ENCODE peak calls at places on chromosome X, in seven cellular contexts. One of them, this sample, is unnamed.

GRCh38 chrX:68916891-68917290 is 88.1 kb downstream of the EFNB1 start:
- DNase-seq in lung: no peak
- DNase-seq in cardiac fibroblast: no peak
- DNase-seq in AG04450: no peak
- DNase-seq in lower lobe of right lung: no peak
- DNase-seq in astrocyte of the spinal cord: no peak
- DNase-seq in tibial artery: no peak
- DNase-seq in this sample: no peak

GRCh38 chrX:119690921-119691716 is 1.8 kb downstream of the SEPTIN6 start:
- DNase-seq in lung: no peak
- DNase-seq in cardiac fibroblast: peak; percentile 69
- DNase-seq in AG04450: no peak
- DNase-seq in lower lobe of right lung: no peak
- DNase-seq in astrocyte of the spinal cord: no peak
- DNase-seq in tibial artery: no peak
- DNase-seq in this sample: peak; percentile 24

GRCh38 chrX:105515561-105515960 is 295.1 kb upstream of the TEX13A start:
- DNase-seq in lung: no peak
- DNase-seq in cardiac fibroblast: peak; percentile 5
- DNase-seq in AG04450: no peak
- DNase-seq in lower lobe of right lung: no peak
- DNase-seq in astrocyte of the spinal cord: no peak
- DNase-seq in tibial artery: no peak
- DNase-seq in this sample: peak; percentile 4

GRCh38 chrX:16826207-16826606 is 39.9 kb downstream of the TXLNG start:
- DNase-seq in lung: no peak
- DNase-seq in cardiac fibroblast: peak; percentile 67
- DNase-seq in AG04450: no peak
- DNase-seq in lower lobe of right lung: no peak
- DNase-seq in astrocyte of the spinal cord: peak; percentile 63
- DNase-seq in tibial artery: no peak
- DNase-seq in this sample: no peak

GRCh38 chrX:46737041-46737440 is 21.9 kb downstream of the SLC9A7 start:
- DNase-seq in lung: no peak
- DNase-seq in cardiac fibroblast: no peak
- DNase-seq in AG04450: no peak
- DNase-seq in lower lobe of right lung: no peak
- DNase-seq in astrocyte of the spinal cord: no peak
- DNase-seq in tibial artery: no peak
- DNase-seq in this sample: no peak

GRCh38 chrX:25144043-25144940 is 128.5 kb upstream of the ARX start:
- DNase-seq in lung: peak; percentile 45
- DNase-seq in cardiac fibroblast: peak; percentile 62
- DNase-seq in AG04450: peak; percentile 10
- DNase-seq in lower lobe of right lung: peak; percentile 54
- DNase-seq in astrocyte of the spinal cord: peak; percentile 58
- DNase-seq in tibial artery: peak; percentile 65
- DNase-seq in this sample: no peak

GRCh38 chrX:44946771-44947170 is 73.8 kb downstream of the KDM6A start:
- DNase-seq in lung: no peak
- DNase-seq in cardiac fibroblast: peak; percentile 51
- DNase-seq in AG04450: no peak
- DNase-seq in lower lobe of right lung: no peak
- DNase-seq in astrocyte of the spinal cord: peak; percentile 16
- DNase-seq in tibial artery: no peak
- DNase-seq in this sample: no peak

GRCh38 chrX:48909703-48910102 is 1.7 kb downstream of the SLC35A2 start:
- DNase-seq in lung: no peak
- DNase-seq in cardiac fibroblast: no peak
- DNase-seq in AG04450: no peak
- DNase-seq in lower lobe of right lung: no peak
- DNase-seq in astrocyte of the spinal cord: no peak
- DNase-seq in tibial artery: no peak
- DNase-seq in this sample: no peak

GRCh38 chrX:129403974-129404669 is 119.2 kb downstream of the SMARCA1 start:
- DNase-seq in lung: no peak
- DNase-seq in cardiac fibroblast: no peak
- DNase-seq in AG04450: no peak
- DNase-seq in lower lobe of right lung: no peak
- DNase-seq in astrocyte of the spinal cord: peak; percentile 3
- DNase-seq in tibial artery: no peak
- DNase-seq in this sample: no peak

GRCh38 chrX:43741843-43742573 is 85.9 kb downstream of the MAOA start:
- DNase-seq in lung: no peak
- DNase-seq in cardiac fibroblast: peak; percentile 77
- DNase-seq in AG04450: no peak
- DNase-seq in lower lobe of right lung: no peak
- DNase-seq in astrocyte of the spinal cord: peak; percentile 33
- DNase-seq in tibial artery: no peak
- DNase-seq in this sample: no peak

GRCh38 chrX:140467211-140467610 is 37.7 kb downstream of the SOX3 start:
- DNase-seq in lung: no peak
- DNase-seq in cardiac fibroblast: no peak
- DNase-seq in AG04450: no peak
- DNase-seq in lower lobe of right lung: no peak
- DNase-seq in astrocyte of the spinal cord: peak; percentile 54
- DNase-seq in tibial artery: no peak
- DNase-seq in this sample: no peak

GRCh38 chrX:39431893-39432292 is 630.6 kb downstream of the MID1IP1 start:
- DNase-seq in lung: no peak
- DNase-seq in cardiac fibroblast: no peak
- DNase-seq in AG04450: no peak
- DNase-seq in lower lobe of right lung: no peak
- DNase-seq in astrocyte of the spinal cord: no peak
- DNase-seq in tibial artery: no peak
- DNase-seq in this sample: no peak

GRCh38 chrX:6371353-6371752 is 142.7 kb upstream of the NLGN4X start:
- DNase-seq in lung: no peak
- DNase-seq in cardiac fibroblast: no peak
- DNase-seq in AG04450: no peak
- DNase-seq in lower lobe of right lung: no peak
- DNase-seq in astrocyte of the spinal cord: no peak
- DNase-seq in tibial artery: no peak
- DNase-seq in this sample: no peak

GRCh38 chrX:150100261-150100660 is 162.0 kb upstream of the EOLA2 start:
- DNase-seq in lung: no peak
- DNase-seq in cardiac fibroblast: no peak
- DNase-seq in AG04450: no peak
- DNase-seq in lower lobe of right lung: no peak
- DNase-seq in astrocyte of the spinal cord: no peak
- DNase-seq in tibial artery: no peak
- DNase-seq in this sample: no peak

GRCh38 chrX:153640736-153641574 is 6.0 kb upstream of the DUSP9 start:
- DNase-seq in lung: no peak
- DNase-seq in cardiac fibroblast: no peak
- DNase-seq in AG04450: no peak
- DNase-seq in lower lobe of right lung: no peak
- DNase-seq in astrocyte of the spinal cord: no peak
- DNase-seq in tibial artery: no peak
- DNase-seq in this sample: no peak

GRCh38 chrX:80808854-80809493 is 703 bp downstream of the BRWD3 start:
- DNase-seq in lung: no peak
- DNase-seq in cardiac fibroblast: peak; percentile 19
- DNase-seq in AG04450: no peak
- DNase-seq in lower lobe of right lung: no peak
- DNase-seq in astrocyte of the spinal cord: peak; percentile 7
- DNase-seq in tibial artery: peak; percentile 64
- DNase-seq in this sample: no peak

GRCh38 chrX:86215260-86215659 is 67.0 kb downstream of the DACH2 start:
- DNase-seq in lung: no peak
- DNase-seq in cardiac fibroblast: no peak
- DNase-seq in AG04450: no peak
- DNase-seq in lower lobe of right lung: no peak
- DNase-seq in astrocyte of the spinal cord: no peak
- DNase-seq in tibial artery: no peak
- DNase-seq in this sample: no peak

GRCh38 chrX:49193542-49193964 is 6.4 kb downstream of the SYP start:
- DNase-seq in lung: no peak
- DNase-seq in cardiac fibroblast: no peak
- DNase-seq in AG04450: no peak
- DNase-seq in lower lobe of right lung: no peak
- DNase-seq in astrocyte of the spinal cord: no peak
- DNase-seq in tibial artery: no peak
- DNase-seq in this sample: no peak

GRCh38 chrX:103730746-103731508 is 20.2 kb downstream of the TMEM31 start:
- DNase-seq in lung: no peak
- DNase-seq in cardiac fibroblast: peak; percentile 97
- DNase-seq in AG04450: peak; percentile 21
- DNase-seq in lower lobe of right lung: no peak
- DNase-seq in astrocyte of the spinal cord: peak; percentile 80
- DNase-seq in tibial artery: no peak
- DNase-seq in this sample: peak; percentile 63

GRCh38 chrX:153739754-153740486 is 15.3 kb downstream of the ABCD1 start:
- DNase-seq in lung: no peak
- DNase-seq in cardiac fibroblast: no peak
- DNase-seq in AG04450: no peak
- DNase-seq in lower lobe of right lung: no peak
- DNase-seq in astrocyte of the spinal cord: no peak
- DNase-seq in tibial artery: no peak
- DNase-seq in this sample: peak; percentile 47

GRCh38 chrX:13717697-13718483 is 16.5 kb downstream of the TRAPPC2 start:
- DNase-seq in lung: no peak
- DNase-seq in cardiac fibroblast: peak; percentile 82
- DNase-seq in AG04450: no peak
- DNase-seq in lower lobe of right lung: no peak
- DNase-seq in astrocyte of the spinal cord: peak; percentile 69
- DNase-seq in tibial artery: no peak
- DNase-seq in this sample: no peak

GRCh38 chrX:21838937-21839333 is 482 bp upstream of the MBTPS2 start:
- DNase-seq in lung: no peak
- DNase-seq in cardiac fibroblast: peak; percentile 47
- DNase-seq in AG04450: no peak
- DNase-seq in lower lobe of right lung: no peak
- DNase-seq in astrocyte of the spinal cord: no peak
- DNase-seq in tibial artery: no peak
- DNase-seq in this sample: no peak

GRCh38 chrX:11893933-11894710 is 136.1 kb downstream of the MSL3 start:
- DNase-seq in lung: no peak
- DNase-seq in cardiac fibroblast: no peak
- DNase-seq in AG04450: no peak
- DNase-seq in lower lobe of right lung: no peak
- DNase-seq in astrocyte of the spinal cord: no peak
- DNase-seq in tibial artery: no peak
- DNase-seq in this sample: peak; percentile 62

GRCh38 chrX:44202596-44202995 is 140.9 kb downstream of the EFHC2 start:
- DNase-seq in lung: no peak
- DNase-seq in cardiac fibroblast: no peak
- DNase-seq in AG04450: no peak
- DNase-seq in lower lobe of right lung: no peak
- DNase-seq in astrocyte of the spinal cord: no peak
- DNase-seq in tibial artery: no peak
- DNase-seq in this sample: no peak

GRCh38 chrX:30301977-30302376 is 7.2 kb downstream of the NR0B1 start:
- DNase-seq in lung: no peak
- DNase-seq in cardiac fibroblast: no peak
- DNase-seq in AG04450: no peak
- DNase-seq in lower lobe of right lung: no peak
- DNase-seq in astrocyte of the spinal cord: peak; percentile 38
- DNase-seq in tibial artery: no peak
- DNase-seq in this sample: peak; percentile 39

GRCh38 chrX:130772313-130773140 is 130.5 kb downstream of the ENOX2 start:
- DNase-seq in lung: no peak
- DNase-seq in cardiac fibroblast: peak; percentile 59
- DNase-seq in AG04450: peak; percentile 0
- DNase-seq in lower lobe of right lung: no peak
- DNase-seq in astrocyte of the spinal cord: peak; percentile 51
- DNase-seq in tibial artery: no peak
- DNase-seq in this sample: peak; percentile 23

GRCh38 chrX:104762641-104763040 is 196.6 kb downstream of the IL1RAPL2 start:
- DNase-seq in lung: no peak
- DNase-seq in cardiac fibroblast: no peak
- DNase-seq in AG04450: no peak
- DNase-seq in lower lobe of right lung: no peak
- DNase-seq in astrocyte of the spinal cord: no peak
- DNase-seq in tibial artery: no peak
- DNase-seq in this sample: no peak

GRCh38 chrX:13742397-13743176 is 8.0 kb downstream of the OFD1 start:
- DNase-seq in lung: no peak
- DNase-seq in cardiac fibroblast: no peak
- DNase-seq in AG04450: no peak
- DNase-seq in lower lobe of right lung: no peak
- DNase-seq in astrocyte of the spinal cord: no peak
- DNase-seq in tibial artery: no peak
- DNase-seq in this sample: no peak

GRCh38 chrX:150050387-150050786 is 112.1 kb upstream of the EOLA2 start:
- DNase-seq in lung: no peak
- DNase-seq in cardiac fibroblast: no peak
- DNase-seq in AG04450: no peak
- DNase-seq in lower lobe of right lung: no peak
- DNase-seq in astrocyte of the spinal cord: no peak
- DNase-seq in tibial artery: no peak
- DNase-seq in this sample: no peak

GRCh38 chrX:54786972-54787371 is 11.1 kb downstream of the ITIH6 start:
- DNase-seq in lung: no peak
- DNase-seq in cardiac fibroblast: peak; percentile 1
- DNase-seq in AG04450: no peak
- DNase-seq in lower lobe of right lung: no peak
- DNase-seq in astrocyte of the spinal cord: no peak
- DNase-seq in tibial artery: no peak
- DNase-seq in this sample: no peak
- TF ChIP-seq CTCF in lung: no peak
- TF ChIP-seq CTCF in cardiac fibroblast: no peak
- TF ChIP-seq CTCF in AG04450: no peak
- TF ChIP-seq CTCF in lower lobe of right lung: no peak
- TF ChIP-seq CTCF in astrocyte of the spinal cord: no peak
- TF ChIP-seq CTCF in tibial artery: no peak
- TF ChIP-seq CTCF in this sample: peak; percentile 65

GRCh38 chrX:54447461-54447860 is 7.3 kb downstream of the TSR2 start:
- DNase-seq in lung: no peak
- DNase-seq in cardiac fibroblast: peak; percentile 15
- DNase-seq in AG04450: no peak
- DNase-seq in lower lobe of right lung: no peak
- DNase-seq in astrocyte of the spinal cord: no peak
- DNase-seq in tibial artery: no peak
- DNase-seq in this sample: peak; percentile 5
- TF ChIP-seq CTCF in lung: no peak
- TF ChIP-seq CTCF in cardiac fibroblast: no peak
- TF ChIP-seq CTCF in AG04450: peak; percentile 12
- TF ChIP-seq CTCF in lower lobe of right lung: no peak
- TF ChIP-seq CTCF in astrocyte of the spinal cord: no peak
- TF ChIP-seq CTCF in tibial artery: no peak
- TF ChIP-seq CTCF in this sample: peak; percentile 40

GRCh38 chrX:122739770-122740169 is 444.3 kb upstream of the GRIA3 start:
- DNase-seq in lung: no peak
- DNase-seq in cardiac fibroblast: peak; percentile 0
- DNase-seq in AG04450: no peak
- DNase-seq in lower lobe of right lung: no peak
- DNase-seq in astrocyte of the spinal cord: no peak
- DNase-seq in tibial artery: no peak
- DNase-seq in this sample: peak; percentile 2
- TF ChIP-seq CTCF in lung: no peak
- TF ChIP-seq CTCF in cardiac fibroblast: peak; percentile 6
- TF ChIP-seq CTCF in AG04450: no peak
- TF ChIP-seq CTCF in lower lobe of right lung: no peak
- TF ChIP-seq CTCF in astrocyte of the spinal cord: no peak
- TF ChIP-seq CTCF in tibial artery: no peak
- TF ChIP-seq CTCF in this sample: no peak

DNA sequence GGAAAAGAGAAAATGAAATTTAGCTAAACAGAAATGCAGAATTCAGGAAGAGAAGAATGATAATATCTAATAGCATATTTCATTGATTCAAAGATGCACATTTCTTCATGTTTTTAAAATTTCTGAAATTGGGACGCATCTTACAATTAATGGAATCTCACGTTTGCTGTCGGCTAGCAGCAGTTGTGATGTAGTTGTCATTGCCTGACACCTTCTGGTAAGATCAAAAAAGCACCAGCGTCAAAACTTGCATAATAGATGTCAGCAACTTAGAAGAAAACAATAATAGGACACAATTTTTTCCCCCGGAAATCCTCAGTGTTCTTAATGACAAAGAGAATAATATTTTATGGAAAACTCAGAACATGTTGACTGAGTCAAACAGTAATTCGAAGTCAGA is 29.8 kb upstream of the SLC7A3 start:
- DNase-seq in lung: no peak
- DNase-seq in cardiac fibroblast: peak; percentile 10
- DNase-seq in AG04450: no peak
- DNase-seq in lower lobe of right lung: no peak
- DNase-seq in astrocyte of the spinal cord: no peak
- DNase-seq in tibial artery: no peak
- DNase-seq in this sample: no peak
- TF ChIP-seq CTCF in lung: no peak
- TF ChIP-seq CTCF in cardiac fibroblast: no peak
- TF ChIP-seq CTCF in AG04450: no peak
- TF ChIP-seq CTCF in lower lobe of right lung: no peak
- TF ChIP-seq CTCF in astrocyte of the spinal cord: no peak
- TF ChIP-seq CTCF in tibial artery: no peak
- TF ChIP-seq CTCF in this sample: peak; percentile 50

This sample was measured in foreskin keratinocyte.